ENCODE peak calls at places on chromosomes 11 and 22, in four cellular contexts. M is amniotic stem cell, A is GM23248, Q is iPS-NIHi11. R is an unnamed sample.

GRCh38 chr11:45025716-45026492 is 75.2 kb upstream of the TP53I11 start:
- DNase-seq in M (no peak), Q (no peak), A (no peak), R (no peak)

GRCh38 chr11:23765862-23766261 is 731.0 kb upstream of the LUZP2 start:
- DNase-seq in A (peak), M (no peak), Q (no peak), R (no peak)

GRCh38 chr11:112523477-112523876 is 262.8 kb upstream of the PLET1 start:
- DNase-seq in M (no peak), Q (peak), A (peak), R (no peak)

GRCh38 chr11:112694244-112694643 is 267.0 kb upstream of the NCAM1 start:
- DNase-seq in A (no peak), M (no peak), Q (no peak), R (no peak)

GRCh38 chr11:69630009-69630870 is 10.7 kb upstream of the CCND1 start:
- DNase-seq in A (peak), Q (no peak), M (no peak), R (no peak)

GRCh38 chr22:46563381-46564083 is 26.1 kb upstream of the CELSR1 start:
- DNase-seq in M (no peak), A (peak), Q (peak), R (no peak)

GRCh38 chr11:125874556-125875124 is 12.8 kb upstream of the HYLS1 start:
- DNase-seq in Q (peak), M (peak), A (peak), R (no peak)

GRCh38 chr22:47837703-47838102 is 1075.3 kb downstream of the TBC1D22A start:
- DNase-seq in M (no peak), Q (no peak), A (peak), R (no peak)

GRCh38 chr22:37167176-37167980 is 17.7 kb upstream of the IL2RB start:
- DNase-seq in Q (no peak), M (no peak), A (no peak), R (no peak)

GRCh38 chr22:44735518-44736428 is 16.6 kb upstream of the ARHGAP8 start:
- DNase-seq in M (peak), A (peak), Q (peak), R (no peak)

GRCh38 chr11:57903441-57904123 is 120.1 kb upstream of the OR9Q1 start:
- DNase-seq in Q (peak), M (no peak), A (peak), R (no peak)

GRCh38 chr11:96246718-96247540 is 96.1 kb downstream of the MAML2 start:
- DNase-seq in M (peak), Q (no peak), A (peak), R (no peak)

GRCh38 chr11:41983458-41983857 is 524.0 kb upstream of the LRRC4C start:
- DNase-seq in M (no peak), A (no peak), Q (no peak), R (no peak)

GRCh38 chr11:75275581-75275980 is 35.0 kb downstream of the TPBGL start:
- DNase-seq in Q (peak), A (no peak), M (no peak), R (no peak)

GRCh38 chr11:59918494-59918893 is 19.7 kb upstream of the OOSP1 start:
- DNase-seq in Q (no peak), M (no peak), A (peak), R (no peak)